ENCODE peak calls at places on chromosomes 1 and 21, in four cellular contexts. R is stomach, T is left ventricle myocardium inferior, N is epithelial cell of esophagus. I is an unnamed sample.

GRCh38 chr1:225942574-225942973 is 1.6 kb upstream of the LEFTY2 start:
- DNase-seq in R (no peak), T (no peak), N (no peak), I (no peak)

GRCh38 chr1:37240897-37241296 is 206.6 kb upstream of the GRIK3 start:
- DNase-seq in R (no peak), T (no peak), N (no peak), I (no peak)

GRCh38 chr1:6353948-6354658 is 39.5 kb downstream of the ACOT7 start:
- DNase-seq in R (peak; percentile 73), T (peak; percentile 66), N (no peak), I (no peak)

GRCh38 chr1:230176871-230177411 is 109.9 kb downstream of the GALNT2 start:
- DNase-seq in R (no peak), T (peak; percentile 80), N (no peak), I (no peak)

GRCh38 chr21:16058896-16059295 is 329.1 kb downstream of the USP25 start:
- DNase-seq in R (no peak), T (no peak), N (no peak), I (no peak)

GRCh38 chr1:9580942-9581341 is 7.8 kb upstream of the TMEM201 start:
- DNase-seq in R (no peak), T (no peak), N (no peak), I (no peak)

GRCh38 chr1:80666073-80666472 is 1134.7 kb upstream of the ADGRL2 start:
- DNase-seq in R (no peak), T (no peak), N (no peak), I (no peak)

GRCh38 chr1:27603320-27603961 is 503 bp downstream of the AHDC1 start:
- DNase-seq in R (peak; percentile 32), T (peak; percentile 49), N (no peak), I (no peak)

GRCh38 chr1:168474322-168474721 is 69.5 kb downstream of the XCL2 start:
- DNase-seq in R (no peak), T (no peak), N (no peak), I (no peak)

GRCh38 chr1:119549719-119550141 is 42.7 kb downstream of the HSD3B1 start:
- DNase-seq in R (peak; percentile 39), T (no peak), N (peak; percentile 81), I (peak; percentile 60)

GRCh38 chr1:165397945-165398344 is 41.4 kb upstream of the LMX1A start:
- DNase-seq in R (peak; percentile 50), T (no peak), N (peak; percentile 29), I (peak; percentile 58)

GRCh38 chr1:24643362-24644346 is 552 bp downstream of the SRRM1 start:
- DNase-seq in R (peak; percentile 39), T (no peak), N (peak; percentile 56), I (peak; percentile 17)

GRCh38 chr1:110240476-110241210 is 30.5 kb downstream of the KCNC4 start:
- DNase-seq in R (peak; percentile 52), T (no peak), N (no peak), I (no peak)

GRCh38 chr21:32214654-32215305 is 64.1 kb downstream of the MIS18A start:
- DNase-seq in R (no peak), T (no peak), N (no peak), I (no peak)

GRCh38 chr21:27813750-27814149 is 846.9 kb upstream of the ADAMTS5 start:
- DNase-seq in R (no peak), T (peak; percentile 14), N (no peak), I (no peak)

GRCh38 chr1:215606564-215607168 is 39.6 kb downstream of the KCTD3 start:
- DNase-seq in R (no peak), T (no peak), N (peak; percentile 22), I (peak; percentile 21)

GRCh38 chr1:239587066-239587465 is 200.7 kb downstream of the CHRM3 start:
- DNase-seq in R (no peak), T (no peak), N (no peak), I (no peak)

GRCh38 chr1:44985747-44986359 is 542 bp downstream of the EIF2B3 start:
- DNase-seq in R (no peak), T (no peak), N (no peak), I (peak; percentile 7)

GRCh38 chr21:31299291-31300147 is 44.5 kb downstream of the TIAM1 start:
- DNase-seq in R (no peak), T (no peak), N (peak; percentile 83), I (peak; percentile 92)

GRCh38 chr1:230251644-230252191 is 174.4 kb downstream of the PGBD5 start:
- DNase-seq in R (no peak), T (no peak), N (no peak), I (no peak)

GRCh38 chr1:203797216-203797615 is 1.8 kb downstream of the ZBED6 start:
- DNase-seq in R (no peak), T (no peak), N (no peak), I (no peak)

GRCh38 chr1:182229451-182229850 is 162.1 kb downstream of the GLUL start:
- DNase-seq in R (no peak), T (no peak), N (no peak), I (no peak)

GRCh38 chr1:220296941-220297460 is 24.7 kb upstream of the RAB3GAP2 start:
- DNase-seq in R (no peak), T (no peak), N (no peak), I (no peak)

GRCh38 chr1:174815036-174815435 is 184.7 kb upstream of the CACYBP start:
- DNase-seq in R (no peak), T (no peak), N (peak; percentile 95), I (peak; percentile 97)

DNA sequence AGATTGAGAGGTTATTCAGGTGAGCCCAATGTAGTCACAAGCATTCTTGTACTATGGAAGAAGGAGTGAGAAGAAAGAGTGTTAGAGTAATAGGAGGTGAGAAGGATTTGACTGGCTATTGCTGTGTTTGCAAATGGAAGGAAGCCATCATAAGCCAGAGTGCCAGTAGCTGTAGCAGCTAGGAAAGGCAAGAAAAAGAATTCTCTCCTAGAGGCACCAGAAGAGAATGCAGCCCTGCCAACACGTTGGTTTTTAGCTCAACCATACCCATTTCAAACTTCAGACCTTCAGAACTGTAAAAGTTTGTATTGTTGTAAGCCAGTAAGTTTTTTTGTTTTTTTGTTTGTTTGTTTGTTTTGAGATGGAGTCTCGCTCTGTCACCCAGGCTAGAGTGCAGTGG is 8.9 kb upstream of the IL12RB2 start:
- DNase-seq in R (no peak), T (no peak), N (no peak), I (no peak)
- TF ChIP-seq CTCF in R (no peak), T (no peak), N (peak; percentile 24), I (no peak)

DNA sequence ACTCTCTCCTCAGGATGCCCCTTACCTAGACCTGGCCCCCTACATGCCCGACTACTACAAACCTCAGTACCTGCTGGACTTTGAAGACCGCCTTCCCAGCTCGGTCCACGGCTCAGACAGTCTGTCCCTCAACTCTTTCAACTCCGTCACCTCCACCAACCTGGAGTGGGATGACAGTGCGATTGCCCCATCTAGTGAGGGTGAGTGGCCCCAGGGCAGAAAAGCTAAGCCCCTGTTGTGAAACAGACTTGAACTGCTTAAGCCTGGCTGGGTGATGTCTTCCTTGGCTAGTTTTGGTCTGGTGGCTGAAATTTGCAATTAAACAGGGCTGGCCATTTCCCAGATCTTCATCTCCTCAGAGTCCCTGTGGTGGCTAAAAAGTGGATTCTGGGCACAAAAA is 16.3 kb upstream of the SLC25A34 start:
- DNase-seq in R (no peak), T (no peak), N (no peak), I (no peak)
- TF ChIP-seq CTCF in R (no peak), T (no peak), N (no peak), I (no peak)

GRCh38 chr1:228404107-228404720 is 2.4 kb downstream of the TRIM11 start:
- DNase-seq in R (no peak), T (no peak), N (no peak), I (no peak)

GRCh38 chr1:228408041-228408868 is 1.6 kb upstream of the TRIM11 start:
- DNase-seq in R (no peak), T (no peak), N (no peak), I (no peak)

GRCh38 chr1:228407118-228408040 is 744 bp upstream of the TRIM11 start:
- DNase-seq in R (no peak), T (no peak), N (no peak), I (no peak)

GRCh38 chr1:228405200-228405978 is 1.2 kb downstream of the TRIM11 start:
- DNase-seq in R (no peak), T (no peak), N (peak; percentile 20), I (no peak)

DNA sequence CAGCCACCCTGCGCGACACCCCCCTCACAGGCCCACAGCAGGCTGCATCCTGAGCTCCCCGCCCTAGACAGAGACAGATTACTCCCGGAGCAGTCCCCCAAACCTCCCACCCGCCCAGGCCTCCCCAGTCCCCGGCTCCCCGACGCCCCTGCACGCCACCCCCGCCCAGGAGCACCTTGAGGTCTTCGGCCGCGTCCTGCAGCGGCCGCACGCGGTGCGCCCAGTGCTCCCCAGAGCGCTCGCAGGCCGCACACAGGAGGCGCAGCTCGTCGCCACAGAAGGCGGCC is 713 bp downstream of the TRIM11 start:
- DNase-seq in R (no peak), T (no peak), N (no peak), I (no peak)
- TF ChIP-seq CTCF in R (no peak), T (no peak), N (no peak), I (no peak)

GRCh38 chr1:100542264-100542663 is 4.3 kb downstream of the GPR88 start:
- DNase-seq in R (no peak), T (no peak), N (no peak), I (no peak)

GRCh38 chr1:100539836-100540536 is 2.0 kb downstream of the GPR88 start:
- DNase-seq in R (no peak), T (peak; percentile 24), N (peak; percentile 22), I (no peak)

GRCh38 chr1:100544791-100545190 is 6.9 kb downstream of the GPR88 start:
- DNase-seq in R (no peak), T (no peak), N (no peak), I (no peak)

GRCh38 chr1:100545855-100546254 is 7.9 kb downstream of the GPR88 start:
- DNase-seq in R (no peak), T (no peak), N (no peak), I (no peak)

DNA sequence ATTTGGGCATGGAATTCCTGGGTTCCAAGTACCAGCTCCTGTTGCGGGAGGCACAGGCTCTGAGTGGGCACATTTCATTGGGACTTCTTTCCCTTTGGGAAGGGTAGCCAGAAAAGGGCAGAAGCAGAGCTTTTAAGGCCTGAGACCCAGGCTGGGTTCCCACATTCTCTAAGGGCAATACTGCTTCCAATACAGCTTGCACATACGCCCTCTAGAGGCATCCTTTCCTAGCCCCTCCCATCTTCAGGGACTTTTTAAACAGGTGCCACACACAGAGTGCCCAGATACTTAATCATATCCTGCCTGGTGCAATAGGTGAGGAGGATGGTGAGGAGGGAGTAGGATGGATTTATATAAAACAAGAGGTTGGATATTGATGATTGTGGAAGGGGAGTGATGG is 5.7 kb downstream of the GPR88 start:
- DNase-seq in R (no peak), T (no peak), N (peak; percentile 41), I (peak; percentile 65)
- TF ChIP-seq CTCF in R (no peak), T (no peak), N (peak; percentile 22), I (peak; percentile 50)

I was measured in bronchial epithelial cell.